ENCODE peak calls at places on chromosomes 12 and 14, in eight cellular contexts. J is mesothelial cell of epicardium; M is AG10803; Y is omental fat pad; S is cerebellum; W is lower lobe of right lung; F is Calu3; R is stimulated activated CD4-positive, alpha-beta T cell treated with anti-CD3 and anti-CD28 coated beads, Interleukin-1b, Interleukin-23, amount 100 ng/mL, for 24 hours. I is an unnamed sample.

GRCh38 chr14:103974575-103974974 is 32.2 kb upstream of the RD3L start:
- DNase-seq in J (no peak), M (no peak), Y (no peak), S (no peak), W (no peak), F (no peak), R (no peak), I (no peak)

GRCh38 chr14:75247286-75247922 is 31.2 kb upstream of the FOS start:
- DNase-seq in J (no peak), M (no peak), Y (no peak), S (no peak), W (peak), F (no peak), R (peak), I (no peak)

GRCh38 chr12:110001596-110001995 is 2.4 kb downstream of the ANKRD13A start:
- DNase-seq in J (no peak), M (peak), Y (no peak), S (no peak), W (no peak), F (no peak), R (no peak), I (no peak)

GRCh38 chr14:61479746-61480502 is 158.5 kb downstream of the PRKCH start:
- DNase-seq in J (no peak), M (peak), Y (no peak), S (no peak), W (no peak), F (no peak), R (no peak), I (no peak)

GRCh38 chr12:67155863-67156262 is 113.3 kb upstream of the CAND1 start:
- DNase-seq in J (no peak), M (peak), Y (no peak), S (no peak), W (no peak), F (no peak), R (no peak), I (no peak)

GRCh38 chr14:98957211-98958047 is 314.6 kb downstream of the BCL11B start:
- DNase-seq in J (no peak), M (peak), Y (peak), S (no peak), W (no peak), F (peak), R (no peak), I (peak)

GRCh38 chr12:128801879-128802391 is 21.8 kb downstream of the SLC15A4 start:
- DNase-seq in J (no peak), M (peak), Y (no peak), S (no peak), W (no peak), F (no peak), R (no peak), I (peak)

GRCh38 chr14:87430810-87431209 is 562.2 kb downstream of the GALC start:
- DNase-seq in J (no peak), M (peak), Y (no peak), S (no peak), W (no peak), F (no peak), R (no peak), I (no peak)

GRCh38 chr14:68828728-68829127 is 35.9 kb upstream of the ZFP36L1 start:
- DNase-seq in J (no peak), M (no peak), Y (no peak), S (no peak), W (no peak), F (no peak), R (no peak), I (no peak)

GRCh38 chr12:121750507-121750955 is 38.0 kb downstream of the TMEM120B start:
- DNase-seq in J (no peak), M (no peak), Y (no peak), S (no peak), W (no peak), F (no peak), R (no peak), I (no peak)

I was measured in SW480.